ENCODE peak calls at places on chromosomes 5 and 9, in eight cellular contexts. One of them, this sample, is unnamed.

GRCh38 chr9:70073756-70074155 is 30.1 kb downstream of the MAMDC2 start:
- DNase-seq in H4: no peak
- DNase-seq in cardiac fibroblast: no peak
- DNase-seq in activated naive CD4-positive, alpha-beta T cell treated with anti-CD3 and anti-CD28 coated beads, Interleukin-2, amount 50 U/mL, for 16 hours: no peak
- DNase-seq in naive thymus-derived CD8-positive, alpha-beta T cell: no peak
- DNase-seq in AG10803: no peak
- DNase-seq in tibial artery: no peak
- DNase-seq in IMR-90: no peak
- DNase-seq in this sample: no peak

GRCh38 chr5:103475629-103476240 is 86.9 kb downstream of the NUDT12 start:
- DNase-seq in H4: peak; percentile 42
- DNase-seq in cardiac fibroblast: peak; percentile 71
- DNase-seq in activated naive CD4-positive, alpha-beta T cell treated with anti-CD3 and anti-CD28 coated beads, Interleukin-2, amount 50 U/mL, for 16 hours: no peak
- DNase-seq in AG10803: peak; percentile 58
- DNase-seq in tibial artery: no peak
- DNase-seq in naive thymus-derived CD8-positive, alpha-beta T cell: no peak
- DNase-seq in IMR-90: peak; percentile 60
- DNase-seq in this sample: no peak

GRCh38 chr9:123470991-123471770 is 115.2 kb downstream of the CRB2 start:
- DNase-seq in cardiac fibroblast: no peak
- DNase-seq in tibial artery: no peak
- DNase-seq in activated naive CD4-positive, alpha-beta T cell treated with anti-CD3 and anti-CD28 coated beads, Interleukin-2, amount 50 U/mL, for 16 hours: no peak
- DNase-seq in AG10803: no peak
- DNase-seq in naive thymus-derived CD8-positive, alpha-beta T cell: no peak
- DNase-seq in H4: no peak
- DNase-seq in IMR-90: no peak
- DNase-seq in this sample: no peak

GRCh38 chr9:129584136-129584535 is 36.8 kb downstream of the C9orf50 start:
- DNase-seq in AG10803: peak; percentile 84
- DNase-seq in IMR-90: peak; percentile 85
- DNase-seq in tibial artery: peak; percentile 77
- DNase-seq in naive thymus-derived CD8-positive, alpha-beta T cell: peak; percentile 42
- DNase-seq in cardiac fibroblast: peak; percentile 91
- DNase-seq in activated naive CD4-positive, alpha-beta T cell treated with anti-CD3 and anti-CD28 coated beads, Interleukin-2, amount 50 U/mL, for 16 hours: peak; percentile 57
- DNase-seq in H4: peak; percentile 78
- DNase-seq in this sample: peak; percentile 56

GRCh38 chr9:93690618-93691017 is 114.2 kb downstream of the PHF2 start:
- DNase-seq in cardiac fibroblast: no peak
- DNase-seq in IMR-90: no peak
- DNase-seq in AG10803: no peak
- DNase-seq in H4: no peak
- DNase-seq in naive thymus-derived CD8-positive, alpha-beta T cell: no peak
- DNase-seq in activated naive CD4-positive, alpha-beta T cell treated with anti-CD3 and anti-CD28 coated beads, Interleukin-2, amount 50 U/mL, for 16 hours: no peak
- DNase-seq in tibial artery: no peak
- DNase-seq in this sample: no peak

GRCh38 chr9:76654051-76654461 is 110.2 kb upstream of the PCA3 start:
- DNase-seq in AG10803: peak; percentile 88
- DNase-seq in cardiac fibroblast: peak; percentile 66
- DNase-seq in H4: no peak
- DNase-seq in naive thymus-derived CD8-positive, alpha-beta T cell: no peak
- DNase-seq in IMR-90: no peak
- DNase-seq in tibial artery: no peak
- DNase-seq in activated naive CD4-positive, alpha-beta T cell treated with anti-CD3 and anti-CD28 coated beads, Interleukin-2, amount 50 U/mL, for 16 hours: no peak
- DNase-seq in this sample: no peak

GRCh38 chr9:97980479-97980803 is 2.7 kb upstream of the ANP32B start:
- DNase-seq in AG10803: peak; percentile 79
- DNase-seq in IMR-90: no peak
- DNase-seq in tibial artery: peak; percentile 71
- DNase-seq in activated naive CD4-positive, alpha-beta T cell treated with anti-CD3 and anti-CD28 coated beads, Interleukin-2, amount 50 U/mL, for 16 hours: no peak
- DNase-seq in H4: no peak
- DNase-seq in cardiac fibroblast: peak; percentile 39
- DNase-seq in naive thymus-derived CD8-positive, alpha-beta T cell: no peak
- DNase-seq in this sample: no peak

GRCh38 chr5:59712836-59713487 is 180.6 kb downstream of the PDE4D start:
- DNase-seq in tibial artery: no peak
- DNase-seq in cardiac fibroblast: no peak
- DNase-seq in H4: no peak
- DNase-seq in naive thymus-derived CD8-positive, alpha-beta T cell: no peak
- DNase-seq in IMR-90: no peak
- DNase-seq in activated naive CD4-positive, alpha-beta T cell treated with anti-CD3 and anti-CD28 coated beads, Interleukin-2, amount 50 U/mL, for 16 hours: no peak
- DNase-seq in AG10803: peak; percentile 22
- DNase-seq in this sample: no peak

GRCh38 chr5:5418764-5419163 is 3.7 kb upstream of the ICE1 start:
- DNase-seq in H4: no peak
- DNase-seq in AG10803: no peak
- DNase-seq in tibial artery: no peak
- DNase-seq in naive thymus-derived CD8-positive, alpha-beta T cell: no peak
- DNase-seq in activated naive CD4-positive, alpha-beta T cell treated with anti-CD3 and anti-CD28 coated beads, Interleukin-2, amount 50 U/mL, for 16 hours: no peak
- DNase-seq in IMR-90: no peak
- DNase-seq in cardiac fibroblast: no peak
- DNase-seq in this sample: no peak

GRCh38 chr5:148374693-148375360 is 8.9 kb upstream of the FBXO38 start:
- DNase-seq in activated naive CD4-positive, alpha-beta T cell treated with anti-CD3 and anti-CD28 coated beads, Interleukin-2, amount 50 U/mL, for 16 hours: no peak
- DNase-seq in IMR-90: peak; percentile 65
- DNase-seq in AG10803: peak; percentile 75
- DNase-seq in naive thymus-derived CD8-positive, alpha-beta T cell: no peak
- DNase-seq in cardiac fibroblast: peak; percentile 86
- DNase-seq in tibial artery: no peak
- DNase-seq in H4: peak; percentile 63
- DNase-seq in this sample: no peak